ENCODE peak calls at places on chromosomes 3 and 15, in four cellular contexts. One of them, this sample, is unnamed.

GRCh38 chr15:74664670-74665069 is 31.2 kb downstream of the EDC3 start:
- DNase-seq in upper lobe of right lung: no peak
- DNase-seq in heart right ventricle: no peak
- DNase-seq in psoas muscle: no peak
- DNase-seq in this sample: no peak

GRCh38 chr3:107184375-107184774 is 192.9 kb upstream of the CCDC54 start:
- DNase-seq in upper lobe of right lung: no peak
- DNase-seq in heart right ventricle: no peak
- DNase-seq in psoas muscle: no peak
- DNase-seq in this sample: no peak

GRCh38 chr15:99592135-99592845 is 26.5 kb downstream of the MEF2A start:
- DNase-seq in upper lobe of right lung: no peak
- DNase-seq in heart right ventricle: no peak
- DNase-seq in psoas muscle: no peak
- DNase-seq in this sample: no peak

GRCh38 chr3:9035473-9035872 is 72.2 kb upstream of the RAD18 start:
- DNase-seq in upper lobe of right lung: no peak
- DNase-seq in heart right ventricle: no peak
- DNase-seq in psoas muscle: no peak
- DNase-seq in this sample: no peak

GRCh38 chr3:79517766-79518413 is 249.9 kb downstream of the ROBO1 start:
- DNase-seq in upper lobe of right lung: no peak
- DNase-seq in heart right ventricle: no peak
- DNase-seq in psoas muscle: no peak
- DNase-seq in this sample: peak; percentile 1

GRCh38 chr3:49199244-49199899 is 28.0 kb downstream of the KLHDC8B start:
- DNase-seq in upper lobe of right lung: peak; percentile 83
- DNase-seq in heart right ventricle: peak; percentile 96
- DNase-seq in psoas muscle: peak; percentile 99
- DNase-seq in this sample: no peak

GRCh38 chr3:45002680-45003079 is 23.4 kb upstream of the CLEC3B start:
- DNase-seq in upper lobe of right lung: no peak
- DNase-seq in heart right ventricle: no peak
- DNase-seq in psoas muscle: no peak
- DNase-seq in this sample: no peak

GRCh38 chr3:47379488-47379899 is 1.3 kb upstream of the PTPN23 start:
- DNase-seq in upper lobe of right lung: no peak
- DNase-seq in heart right ventricle: no peak
- DNase-seq in psoas muscle: no peak
- DNase-seq in this sample: no peak

GRCh38 chr3:151412989-151413388 is 28.4 kb upstream of the P2RY12 start:
- DNase-seq in upper lobe of right lung: no peak
- DNase-seq in heart right ventricle: no peak
- DNase-seq in psoas muscle: no peak
- DNase-seq in this sample: no peak

GRCh38 chr3:131795382-131796085 is 239.3 kb downstream of the CPNE4 start:
- DNase-seq in upper lobe of right lung: no peak
- DNase-seq in heart right ventricle: no peak
- DNase-seq in psoas muscle: no peak
- DNase-seq in this sample: no peak

GRCh38 chr15:76994001-76994400 is 925 bp upstream of the PSTPIP1 start:
- DNase-seq in upper lobe of right lung: peak; percentile 69
- DNase-seq in heart right ventricle: no peak
- DNase-seq in psoas muscle: peak; percentile 55
- DNase-seq in this sample: peak; percentile 51

GRCh38 chr3:23648965-23649328 is 156.8 kb upstream of the UBE2E1 start:
- DNase-seq in upper lobe of right lung: no peak
- DNase-seq in heart right ventricle: no peak
- DNase-seq in psoas muscle: no peak
- DNase-seq in this sample: peak; percentile 46

GRCh38 chr3:12440927-12441326 is 43.4 kb upstream of the TSEN2 start:
- DNase-seq in upper lobe of right lung: no peak
- DNase-seq in heart right ventricle: peak; percentile 84
- DNase-seq in psoas muscle: peak; percentile 54
- DNase-seq in this sample: peak; percentile 84

GRCh38 chr3:168426196-168426595 is 330.5 kb upstream of the GOLIM4 start:
- DNase-seq in upper lobe of right lung: no peak
- DNase-seq in heart right ventricle: no peak
- DNase-seq in psoas muscle: no peak
- DNase-seq in this sample: no peak

GRCh38 chr3:197295871-197296270 is 2.5 kb downstream of the DLG1 start:
- DNase-seq in upper lobe of right lung: no peak
- DNase-seq in heart right ventricle: no peak
- DNase-seq in psoas muscle: no peak
- DNase-seq in this sample: no peak
- H3K4me3 ChIP-seq in upper lobe of right lung: peak overlapping the region; percentile 99
- H3K4me3 ChIP-seq in heart right ventricle: peak overlapping the region; percentile 92
- H3K4me3 ChIP-seq in psoas muscle: peak overlapping the region; percentile 99
- H3K4me3 ChIP-seq in this sample: peak overlapping the region; percentile 89

GRCh38 chr3:194134231-194134756 is 1.7 kb upstream of the HES1 start:
- DNase-seq in upper lobe of right lung: peak; percentile 91
- DNase-seq in heart right ventricle: peak; percentile 79
- DNase-seq in psoas muscle: peak; percentile 85
- DNase-seq in this sample: no peak
- H3K27me3 ChIP-seq in upper lobe of right lung: no peaks in the 10 kb centered on the region
- H3K27me3 ChIP-seq in heart right ventricle: peaks cover 20% of the 10 kb centered on the region
- H3K27me3 ChIP-seq in psoas muscle: no peaks in the 10 kb centered on the region
- H3K27me3 ChIP-seq in this sample: no peaks in the 10 kb centered on the region

DNA sequence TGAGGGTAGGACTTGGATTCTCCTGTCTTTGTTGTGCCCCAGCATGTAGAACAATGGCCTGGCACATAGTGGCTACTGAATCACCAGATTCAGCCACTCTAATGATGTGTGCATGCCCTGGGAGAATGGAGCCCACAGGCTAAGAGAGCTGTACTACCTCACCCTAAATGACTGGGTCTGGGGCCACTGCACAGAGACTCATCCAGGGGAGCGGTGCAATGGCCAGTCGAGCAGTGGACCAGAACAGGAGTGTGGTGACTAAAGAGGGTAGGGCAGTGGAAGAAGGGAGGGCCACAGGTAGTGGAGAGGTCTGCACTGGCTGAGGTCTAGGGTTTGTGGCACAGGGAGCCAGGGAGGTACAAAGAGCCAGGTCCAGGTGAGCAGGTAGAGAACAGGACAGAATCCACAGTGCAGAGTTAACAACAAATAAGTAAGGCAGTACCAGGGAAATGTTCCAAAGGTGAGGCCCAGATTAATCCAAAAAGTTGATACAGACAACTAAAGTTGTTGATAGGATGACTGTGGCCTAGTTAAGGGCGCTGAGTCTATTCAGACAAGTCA is 142.7 kb upstream of the ATP11B start:
- DNase-seq in upper lobe of right lung: no peak
- DNase-seq in heart right ventricle: no peak
- DNase-seq in psoas muscle: no peak
- DNase-seq in this sample: no peak
- H3K9me3 ChIP-seq in upper lobe of right lung: no peaks in the 10 kb centered on the region
- H3K9me3 ChIP-seq in heart right ventricle: peaks cover 3% of the 10 kb centered on the region
- H3K9me3 ChIP-seq in psoas muscle: no peaks in the 10 kb centered on the region
- H3K9me3 ChIP-seq in this sample: no peaks in the 10 kb centered on the region

GRCh38 chr3:71245971-71246860 is 337.3 kb downstream of the FOXP1 start:
- DNase-seq in upper lobe of right lung: no peak
- DNase-seq in heart right ventricle: no peak
- DNase-seq in psoas muscle: no peak
- DNase-seq in this sample: no peak
- H3K4me3 ChIP-seq in upper lobe of right lung: no peak overlapping the region
- H3K4me3 ChIP-seq in heart right ventricle: peak overlapping the region; percentile 1
- H3K4me3 ChIP-seq in psoas muscle: no peak overlapping the region
- H3K4me3 ChIP-seq in this sample: no peak overlapping the region

GRCh38 chr15:47720555-47720954 is 3.2 kb downstream of the SEMA6D start:
- DNase-seq in upper lobe of right lung: no peak
- DNase-seq in heart right ventricle: no peak
- DNase-seq in psoas muscle: no peak
- DNase-seq in this sample: no peak
- H3K27me3 ChIP-seq in upper lobe of right lung: peaks cover 17% of the 10 kb centered on the region
- H3K27me3 ChIP-seq in heart right ventricle: no peaks in the 10 kb centered on the region
- H3K27me3 ChIP-seq in psoas muscle: no peaks in the 10 kb centered on the region
- H3K27me3 ChIP-seq in this sample: no peaks in the 10 kb centered on the region

This sample was measured in MG63.